ENCODE peak calls at places on chromosomes 5 and 9, in ten cellular contexts. F is upper lobe of left lung; H is left cardiac atrium; X is HT-29; A is stimulated activated CD8-positive, alpha-beta memory T cell treated with anti-CD3 and anti-CD28 coated beads, Interleukin-12 subunit alpha, Interleukin-12 subunit beta, amount 100 ng/mL, for 4 hours; K is GM13976; D is Caco-2; B is SW480; J is T-helper 1 cell; I is iPS DF 6.9. L is an unnamed sample.

GRCh38 chr5:149605998-149606721 is 24.9 kb downstream of the ARHGEF37 start:
- DNase-seq in F (peak), H (peak), X (no peak), A (no peak), K (peak), D (peak), B (peak), J (no peak), I (no peak), L (peak)

GRCh38 chr5:180684623-180685161 is 35.3 kb upstream of the FLT4 start:
- DNase-seq in F (no peak), H (no peak), X (no peak), A (no peak), K (no peak), D (no peak), B (no peak), J (no peak), I (no peak), L (no peak)

GRCh38 chr5:91407204-91407603 is 24.1 kb upstream of the ARRDC3 start:
- DNase-seq in F (no peak), H (no peak), X (no peak), A (no peak), K (no peak), D (no peak), B (no peak), J (no peak), I (no peak), L (no peak)

GRCh38 chr5:181265092-181265671 is 4.2 kb upstream of the TRIM52 start:
- DNase-seq in F (no peak), H (no peak), X (no peak), A (peak), K (no peak), D (no peak), B (no peak), J (no peak), I (no peak), L (no peak)

GRCh38 chr5:120632430-120632829 is 168.3 kb downstream of the PRR16 start:
- DNase-seq in F (no peak), H (no peak), X (no peak), A (no peak), K (no peak), D (no peak), B (no peak), J (no peak), I (no peak), L (no peak)

GRCh38 chr9:79026311-79026710 is 545.5 kb upstream of the TLE4 start:
- DNase-seq in F (no peak), H (no peak), X (no peak), A (no peak), K (no peak), D (peak), B (no peak), J (no peak), I (no peak), L (no peak)

GRCh38 chr5:109407913-109408312 is 1.9 kb downstream of the PJA2 start:
- DNase-seq in F (no peak), H (no peak), X (no peak), A (no peak), K (peak), D (no peak), B (peak), J (no peak), I (no peak), L (no peak)

GRCh38 chr9:91306261-91306660 is 55.5 kb downstream of the AUH start:
- DNase-seq in F (no peak), H (no peak), X (no peak), A (no peak), K (no peak), D (no peak), B (no peak), J (no peak), I (no peak), L (no peak)

GRCh38 chr5:35598707-35599370 is 18.8 kb upstream of the SPEF2 start:
- DNase-seq in F (no peak), H (no peak), X (peak), A (no peak), K (no peak), D (no peak), B (peak), J (no peak), I (peak), L (no peak)

GRCh38 chr5:68172314-68172713 is 43.2 kb upstream of the PIK3R1 start:
- DNase-seq in F (no peak), H (no peak), X (no peak), A (no peak), K (no peak), D (no peak), B (no peak), J (no peak), I (no peak), L (peak)

GRCh38 chr5:148808864-148809642 is 17.4 kb upstream of the ADRB2 start:
- DNase-seq in F (no peak), H (no peak), X (peak), A (no peak), K (peak), D (no peak), B (peak), J (no peak), I (no peak), L (no peak)

GRCh38 chr5:33736510-33736909 is 155.3 kb downstream of the ADAMTS12 start:
- DNase-seq in F (no peak), H (no peak), X (no peak), A (no peak), K (no peak), D (no peak), B (peak), J (no peak), I (no peak), L (no peak)

GRCh38 chr9:76912631-76913275 is 6.8 kb upstream of the PRUNE2 start:
- DNase-seq in F (peak), H (no peak), X (peak), A (no peak), K (no peak), D (no peak), B (peak), J (no peak), I (no peak), L (no peak)

GRCh38 chr5:35194636-35195471 is 35.4 kb downstream of the PRLR start:
- DNase-seq in F (no peak), H (no peak), X (peak), A (no peak), K (no peak), D (peak), B (no peak), J (no peak), I (no peak), L (no peak)

GRCh38 chr5:171392585-171393159 is 5.0 kb downstream of the NPM1 start:
- DNase-seq in F (no peak), H (no peak), X (no peak), A (no peak), K (no peak), D (no peak), B (no peak), J (no peak), I (no peak), L (no peak)

GRCh38 chr9:68974431-68974830 is 39.5 kb downstream of the PRKACG start:
- DNase-seq in F (no peak), H (no peak), X (no peak), A (no peak), K (peak), D (no peak), B (no peak), J (no peak), I (no peak), L (no peak)

GRCh38 chr5:143258559-143259253 is 144.8 kb downstream of the NR3C1 start:
- DNase-seq in F (no peak), H (no peak), X (no peak), A (no peak), K (no peak), D (no peak), B (peak), J (no peak), I (no peak), L (no peak)

GRCh38 chr9:126791406-126792230 is 13.2 kb upstream of the ZBTB43 start:
- DNase-seq in F (peak), H (no peak), X (no peak), A (no peak), K (no peak), D (no peak), B (no peak), J (no peak), I (no peak), L (peak)

GRCh38 chr5:16886366-16886736 is 49.7 kb downstream of the MYO10 start:
- DNase-seq in F (no peak), H (no peak), X (no peak), A (no peak), K (no peak), D (no peak), B (no peak), J (no peak), I (no peak), L (peak)

GRCh38 chr9:2565676-2566340 is 55.8 kb upstream of the VLDLR start:
- DNase-seq in F (no peak), H (no peak), X (no peak), A (no peak), K (no peak), D (no peak), B (no peak), J (no peak), I (no peak), L (no peak)

GRCh38 chr5:121841900-121842299 is 9.8 kb upstream of the FTMT start:
- DNase-seq in F (no peak), H (no peak), X (no peak), A (no peak), K (no peak), D (no peak), B (no peak), J (no peak), I (no peak), L (no peak)

GRCh38 chr9:95126739-95127138 is 190.8 kb downstream of the FANCC start:
- DNase-seq in F (no peak), H (no peak), X (no peak), A (no peak), K (no peak), D (no peak), B (no peak), J (no peak), I (no peak), L (no peak)

GRCh38 chr9:81656004-81656403 is 33.3 kb downstream of the TLE1 start:
- DNase-seq in F (peak), H (no peak), X (peak), A (no peak), K (no peak), D (no peak), B (no peak), J (no peak), I (no peak), L (no peak)

GRCh38 chr9:73869261-73869660 is 627.9 kb upstream of the RORB start:
- DNase-seq in F (peak), H (no peak), X (peak), A (peak), K (peak), D (no peak), B (peak), J (no peak), I (no peak), L (no peak)

GRCh38 chr9:16062542-16063240 is 509.8 kb downstream of the CCDC171 start:
- DNase-seq in F (no peak), H (no peak), X (peak), A (no peak), K (no peak), D (no peak), B (peak), J (no peak), I (no peak), L (no peak)

GRCh38 chr5:59807806-59808205 is 85.7 kb downstream of the PDE4D start:
- DNase-seq in F (no peak), H (no peak), X (no peak), A (no peak), K (no peak), D (no peak), B (no peak), J (no peak), I (no peak), L (no peak)

GRCh38 chr9:88759374-88759773 is 224.4 kb downstream of the NXNL2 start:
- DNase-seq in F (no peak), H (no peak), X (no peak), A (no peak), K (no peak), D (no peak), B (no peak), J (no peak), I (no peak), L (no peak)

GRCh38 chr5:71600783-71601182 is 13.6 kb downstream of the MCCC2 start:
- DNase-seq in F (no peak), H (no peak), X (peak), A (no peak), K (no peak), D (no peak), B (no peak), J (no peak), I (no peak), L (no peak)

GRCh38 chr9:131524578-131525315 is 6.3 kb downstream of the UCK1 start:
- DNase-seq in F (no peak), H (no peak), X (no peak), A (no peak), K (no peak), D (no peak), B (no peak), J (no peak), I (no peak), L (no peak)

GRCh38 chr9:91740713-91741112 is 209.3 kb downstream of the ROR2 start:
- DNase-seq in F (no peak), H (peak), X (no peak), A (no peak), K (no peak), D (no peak), B (no peak), J (no peak), I (no peak), L (no peak)

GRCh38 chr5:151825445-151825844 is 53.7 kb downstream of the G3BP1 start:
- DNase-seq in F (peak), H (peak), X (peak), A (no peak), K (peak), D (peak), B (peak), J (peak), I (peak), L (peak)

GRCh38 chr9:18496586-18496985 is 22.6 kb downstream of the ADAMTSL1 start:
- DNase-seq in F (no peak), H (no peak), X (no peak), A (no peak), K (no peak), D (no peak), B (no peak), J (no peak), I (no peak), L (no peak)

GRCh38 chr5:173774212-173774850 is 113.8 kb upstream of the CPEB4 start:
- DNase-seq in F (no peak), H (no peak), X (no peak), A (no peak), K (no peak), D (no peak), B (no peak), J (no peak), I (no peak), L (peak)

GRCh38 chr5:80656425-80656824 is 1.6 kb upstream of the DHFR start:
- DNase-seq in F (no peak), H (no peak), X (no peak), A (no peak), K (no peak), D (no peak), B (peak), J (no peak), I (no peak), L (no peak)

GRCh38 chr5:62331921-62332320 is 25.9 kb downstream of the KIF2A start:
- DNase-seq in F (no peak), H (no peak), X (no peak), A (no peak), K (no peak), D (no peak), B (no peak), J (no peak), I (no peak), L (no peak)

GRCh38 chr9:6433405-6433804 is 20.4 kb downstream of the UHRF2 start:
- DNase-seq in F (no peak), H (no peak), X (no peak), A (no peak), K (no peak), D (no peak), B (no peak), J (no peak), I (no peak), L (no peak)

GRCh38 chr5:128349044-128349629 is 188.9 kb downstream of the FBN2 start:
- DNase-seq in F (no peak), H (no peak), X (peak), A (no peak), K (no peak), D (no peak), B (peak), J (no peak), I (no peak), L (no peak)

GRCh38 chr5:93589812-93590215 is 6.8 kb downstream of the NR2F1 start:
- DNase-seq in F (no peak), H (no peak), X (no peak), A (no peak), K (no peak), D (no peak), B (no peak), J (no peak), I (no peak), L (no peak)

GRCh38 chr9:36306481-36307306 is 48.4 kb upstream of the GNE start:
- DNase-seq in F (no peak), H (no peak), X (peak), A (no peak), K (no peak), D (no peak), B (no peak), J (no peak), I (no peak), L (no peak)